ENCODE peak calls at places on chromosomes 7 and 10, in eight cellular contexts. V is psoas muscle, B is pancreas, E is sigmoid colon, O is thoracic aorta, C is neural progenitor cell, S is IMR-90, R is suprapubic skin. L is an unnamed sample. For H3K4me1, the result is how much of the 10 kb centered on the place peaks cover.

GRCh38 chr10:33139191-33139646 is 181.2 kb upstream of the ITGB1 start:
- DNase-seq in B (no peak), O (no peak), E (no peak), C (no peak), V (no peak), S (no peak), R (no peak), L (no peak)

GRCh38 chr10:127193125-127193524 is 3.3 kb downstream of the INSYN2A start:
- DNase-seq in S (peak), C (no peak), R (no peak), V (no peak), O (no peak), E (no peak), B (no peak), L (no peak)

GRCh38 chr10:91345716-91346115 is 64.4 kb upstream of the HECTD2 start:
- DNase-seq in R (no peak), B (no peak), E (no peak), V (no peak), S (peak), C (no peak), O (no peak), L (no peak)

GRCh38 chr10:89792187-89792586 is 90.8 kb downstream of the KIF20B start:
- DNase-seq in C (no peak), O (no peak), S (peak), B (no peak), E (no peak), V (no peak), R (no peak), L (no peak)

GRCh38 chr7:96417784-96418183 is 95.9 kb upstream of the SLC25A13 start:
- DNase-seq in C (no peak), E (no peak), V (no peak), R (no peak), S (no peak), O (no peak), B (no peak), L (no peak)

GRCh38 chr7:143385891-143386781 is 5.0 kb downstream of the ZYX start:
- DNase-seq in C (no peak), B (no peak), R (no peak), E (peak), S (no peak), V (no peak), O (no peak), L (no peak)

GRCh38 chr7:21142081-21142480 is 285.8 kb upstream of the SP4 start:
- DNase-seq in V (no peak), C (no peak), B (no peak), E (no peak), O (no peak), R (no peak), S (no peak), L (no peak)

GRCh38 chr7:7190142-7190541 is 7.8 kb downstream of the C1GALT1 start:
- DNase-seq in O (no peak), S (peak), R (no peak), C (no peak), E (no peak), V (no peak), B (no peak), L (no peak)

GRCh38 chr7:85261341-85261740 is 74.5 kb upstream of the SEMA3D start:
- DNase-seq in B (no peak), S (peak), O (no peak), V (no peak), E (no peak), R (no peak), C (no peak), L (no peak)

GRCh38 chr10:19847321-19847720 is 31.1 kb downstream of the PLXDC2 start:
- DNase-seq in E (no peak), R (no peak), B (no peak), S (peak), V (no peak), C (no peak), O (no peak), L (no peak)

GRCh38 chr7:101924171-101924570 is 106.7 kb downstream of the CUX1 start:
- DNase-seq in E (peak), R (no peak), B (no peak), O (peak), V (no peak), S (peak), C (no peak), L (no peak)

GRCh38 chr10:6115411-6115800 is 26.6 kb downstream of the RBM17 start:
- DNase-seq in C (no peak), R (no peak), B (no peak), O (no peak), E (no peak), S (peak), V (no peak), L (no peak)

GRCh38 chr10:109183366-109183765 is 739.9 kb downstream of the XPNPEP1 start:
- DNase-seq in B (no peak), O (no peak), C (no peak), S (peak), E (no peak), V (no peak), R (no peak), L (no peak)

GRCh38 chr7:47154781-47155180 is 427.1 kb downstream of the TNS3 start:
- DNase-seq in V (no peak), B (no peak), E (no peak), C (no peak), O (no peak), R (no peak), S (no peak), L (no peak)

GRCh38 chr7:116752305-116753074 is 80.5 kb downstream of the MET start:
- DNase-seq in S (no peak), E (no peak), B (no peak), R (no peak), V (no peak), O (no peak), C (no peak), L (peak)

GRCh38 chr10:49176310-49177268 is 11.6 kb downstream of the TMEM273 start:
- DNase-seq in O (no peak), C (no peak), R (no peak), E (no peak), S (no peak), V (no peak), B (no peak), L (peak)

GRCh38 chr7:73851410-73852338 is 9.3 kb upstream of the TMEM270 start:
- DNase-seq in S (peak), R (no peak), B (no peak), O (no peak), V (no peak), C (no peak), E (no peak), L (no peak)
- H3K4me3 ChIP-seq in S (no peak), R (no peak), B (no peak), O (peak), V (no peak), C (no peak), E (no peak), L (no peak)

DNA sequence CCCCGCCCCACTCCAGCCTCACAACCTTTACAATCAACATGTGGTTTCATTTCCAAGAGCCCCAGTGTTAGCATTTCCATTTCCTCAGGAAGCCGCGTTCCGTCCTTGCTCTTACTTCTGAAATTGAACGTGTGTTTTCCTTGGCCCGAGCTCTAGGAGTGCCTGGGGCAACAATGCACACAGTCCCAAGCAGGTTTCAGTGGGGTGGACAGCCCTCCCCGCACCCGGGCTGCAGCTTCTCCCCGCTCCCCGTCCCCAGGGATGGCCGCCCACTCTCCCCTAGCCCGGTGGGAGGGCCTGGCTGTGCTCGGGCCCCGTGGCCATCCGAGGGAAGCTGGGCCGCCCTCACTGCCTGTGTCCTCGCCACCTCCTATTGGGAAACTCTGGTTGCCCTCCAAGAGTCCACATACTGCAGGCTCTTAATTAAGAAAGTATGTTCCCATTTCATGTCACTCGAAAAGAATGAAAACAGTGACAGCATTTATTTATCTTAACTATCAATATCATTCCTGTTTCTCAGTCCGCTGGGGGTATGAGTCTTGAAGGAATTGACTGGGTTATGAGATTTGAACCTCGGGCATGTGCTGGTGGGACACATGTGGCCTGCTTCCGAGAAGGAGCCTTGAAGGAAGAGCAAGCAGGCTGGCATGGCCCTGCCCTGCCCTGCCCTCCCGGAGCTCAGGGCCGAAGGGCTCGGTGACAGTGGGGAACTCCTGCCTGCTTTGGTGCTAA is 163.8 kb downstream of the GRK5 start:
- DNase-seq in R (peak), S (peak), V (peak), C (no peak), B (no peak), O (peak), E (peak), L (peak)
- H3K4me1 ChIP-seq in R (half or more), S (half or more), V (under half), C (under half), B (under half), O (half or more), E (under half), L (half or more)

GRCh38 chr10:12042797-12043651 is at the start of gene UPF2:
- DNase-seq in E (peak), C (peak), B (peak), S (peak), V (peak), R (peak), O (peak), L (peak)
- TF ChIP-seq CTCF in E (no peak), C (no peak), B (no peak), S (no peak), V (no peak), R (no peak), O (no peak), L (no peak)

GRCh38 chr10:60384708-60385398 is 4.8 kb downstream of the ANK3 start:
- DNase-seq in E (no peak), R (no peak), C (no peak), O (no peak), S (peak), V (no peak), B (no peak), L (no peak)

GRCh38 chr10:60380781-60381180 is 8.9 kb downstream of the ANK3 start:
- DNase-seq in V (no peak), S (no peak), O (no peak), R (no peak), E (no peak), C (no peak), B (no peak), L (no peak)

GRCh38 chr10:60382946-60383681 is 6.6 kb downstream of the ANK3 start:
- DNase-seq in B (no peak), V (no peak), S (peak), O (no peak), E (no peak), C (no peak), R (no peak), L (no peak)

GRCh38 chr10:60385399-60385738 is 4.3 kb downstream of the ANK3 start:
- DNase-seq in S (no peak), V (no peak), O (no peak), R (no peak), B (no peak), E (no peak), C (no peak), L (no peak)

GRCh38 chr10:60384006-60384405 is 5.7 kb downstream of the ANK3 start:
- DNase-seq in B (no peak), C (no peak), O (no peak), R (no peak), S (peak), E (no peak), V (no peak), L (no peak)
- H3K4me3 ChIP-seq in B (no peak), C (no peak), O (no peak), R (no peak), S (no peak), E (no peak), V (no peak), L (no peak)

GRCh38 chr7:110418651-110419270 is 672.2 kb upstream of the LRRN3 start:
- DNase-seq in S (no peak), O (no peak), B (no peak), V (no peak), E (no peak), C (peak), R (no peak), L (no peak)
- H3K4me1 ChIP-seq in S (under half), O (under half), B (under half), V (under half), E (under half), C (under half), R (under half), L (under half)

GRCh38 chr10:132613566-132614348 is 76.2 kb downstream of the INPP5A start:
- DNase-seq in R (peak), S (no peak), V (no peak), B (no peak), E (peak), C (no peak), O (no peak), L (no peak)

GRCh38 chr10:132616995-132617780 is 79.6 kb downstream of the INPP5A start:
- DNase-seq in E (peak), B (no peak), O (no peak), V (no peak), R (peak), C (no peak), S (no peak), L (no peak)

GRCh38 chr10:132616170-132616994 is 78.8 kb downstream of the INPP5A start:
- DNase-seq in O (no peak), S (no peak), R (peak), E (no peak), V (no peak), B (no peak), C (no peak), L (no peak)

GRCh38 chr10:132614431-132615341 is 77.1 kb downstream of the INPP5A start:
- DNase-seq in V (no peak), O (no peak), E (no peak), C (no peak), B (no peak), R (peak), S (no peak), L (no peak)

GRCh38 chr10:132615346-132616169 is 78.0 kb downstream of the INPP5A start:
- DNase-seq in E (no peak), S (no peak), R (peak), B (no peak), C (no peak), O (no peak), V (no peak), L (no peak)
- TF ChIP-seq CTCF in E (no peak), S (no peak), R (no peak), B (no peak), C (no peak), O (no peak), V (no peak), L (no peak)

DNA sequence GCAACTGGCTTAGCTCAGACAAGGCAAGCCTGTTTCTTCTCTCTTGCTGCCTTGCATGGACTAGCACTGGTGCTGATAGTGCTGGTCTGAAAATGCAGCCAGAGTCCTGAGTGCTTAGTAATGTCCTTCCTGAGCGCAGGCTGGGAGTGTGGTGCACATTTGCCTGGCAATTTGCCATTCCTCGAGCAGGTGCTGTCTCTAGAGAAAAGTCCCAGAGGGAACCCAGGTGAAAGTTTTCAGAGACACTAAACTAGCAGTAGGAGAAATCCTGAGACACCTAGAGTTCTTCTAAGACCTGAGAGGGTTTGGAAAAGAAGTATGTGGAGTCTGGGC is 1.9 kb downstream of the SFTPD start:
- DNase-seq in V (no peak), B (peak), S (no peak), O (no peak), C (no peak), R (no peak), E (peak), L (no peak)
- H3K4me3 ChIP-seq in V (no peak), B (no peak), S (no peak), O (no peak), C (no peak), R (no peak), E (no peak), L (no peak)

DNA sequence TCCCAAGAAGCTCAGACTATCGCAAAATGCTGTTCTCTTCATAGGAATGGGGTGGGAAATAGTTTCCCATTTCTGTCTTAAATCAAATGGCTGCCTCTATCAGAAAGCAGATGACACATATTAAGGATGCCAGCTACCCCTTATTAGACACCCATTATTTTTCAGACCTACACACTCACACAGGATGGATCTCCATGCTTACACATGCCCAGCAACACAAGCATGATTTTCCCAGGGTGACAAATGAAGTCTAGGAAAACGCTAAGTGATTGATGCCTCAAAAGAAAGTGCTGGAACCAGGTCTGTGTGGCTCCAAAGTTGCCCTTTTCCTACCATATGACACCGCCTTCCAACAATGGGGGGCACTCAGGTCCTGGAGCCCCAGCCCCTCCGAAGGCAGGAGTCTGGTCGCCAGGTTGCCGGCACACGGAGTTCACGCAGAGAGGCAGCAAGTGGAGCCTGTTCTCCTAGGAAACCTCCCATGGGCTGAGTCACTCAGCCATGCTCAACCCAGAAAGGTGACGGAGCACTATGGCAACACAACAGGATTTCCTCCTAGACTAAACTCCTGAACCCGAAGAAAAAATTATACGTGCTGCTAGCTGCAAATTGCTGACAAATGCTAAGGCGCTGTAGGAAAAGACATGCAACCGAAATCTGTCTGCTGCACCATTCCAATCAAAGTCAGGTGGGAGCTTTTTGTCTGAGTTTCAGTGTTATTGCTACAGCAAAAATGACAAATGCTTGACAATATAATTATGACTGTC is 19.8 kb downstream of the VOPP1 start:
- DNase-seq in S (peak), E (no peak), V (peak), O (peak), B (no peak), R (no peak), C (no peak), L (peak)
- H3K4me1 ChIP-seq in S (under half), E (under half), V (half or more), O (under half), B (under half), R (half or more), C (under half), L (under half)

GRCh38 chr7:146961617-146962016 is 845.0 kb downstream of the CNTNAP2 start:
- DNase-seq in S (no peak), B (no peak), R (no peak), C (no peak), E (no peak), O (peak), V (no peak), L (no peak)

GRCh38 chr7:146960747-146961416 is 844.3 kb downstream of the CNTNAP2 start:
- DNase-seq in C (peak), E (no peak), V (no peak), S (no peak), O (no peak), R (no peak), B (no peak), L (no peak)

GRCh38 chr7:146956323-146956722 is 839.7 kb downstream of the CNTNAP2 start:
- DNase-seq in E (no peak), C (no peak), O (no peak), B (no peak), V (no peak), R (no peak), S (no peak), L (no peak)

GRCh38 chr7:146956853-146957252 is 840.3 kb downstream of the CNTNAP2 start:
- DNase-seq in R (no peak), O (no peak), C (no peak), E (no peak), S (no peak), V (no peak), B (no peak), L (no peak)
- TF ChIP-seq CTCF in R (no peak), O (no peak), C (no peak), E (no peak), S (no peak), V (no peak), B (no peak), L (no peak)

L was measured in heart right ventricle.